ENCODE peak calls at places on chromosome 2, in five cellular contexts. Y is MM.1S, M is kidney epithelial cell, F is A549, E is AG04450. A is an unnamed sample.

GRCh38 chr2:234335676-234336228 is 161.1 kb downstream of the ARL4C start:
- DNase-seq in Y (no peak), M (no peak), F (no peak), E (no peak), A (peak)

GRCh38 chr2:168526641-168527040 is 70.6 kb downstream of the CERS6 start:
- DNase-seq in Y (no peak), M (no peak), F (no peak), E (no peak), A (no peak)

GRCh38 chr2:182754231-182754630 is 38.2 kb downstream of the DNAJC10 start:
- DNase-seq in Y (no peak), M (no peak), F (no peak), E (no peak), A (no peak)

GRCh38 chr2:11142330-11142729 is 12.9 kb upstream of the SLC66A3 start:
- DNase-seq in Y (no peak), M (no peak), F (no peak), E (no peak), A (no peak)

GRCh38 chr2:105398522-105399206 is at the start of gene FHL2:
- DNase-seq in Y (peak), M (no peak), F (peak), E (peak), A (no peak)

GRCh38 chr2:232367591-232368233 is 10.8 kb upstream of the ALPP start:
- DNase-seq in Y (no peak), M (no peak), F (no peak), E (no peak), A (no peak)

GRCh38 chr2:238256594-238257104 is 16.8 kb upstream of the HES6 start:
- DNase-seq in Y (peak), M (peak), F (peak), E (peak), A (peak)

GRCh38 chr2:168245074-168245825 is 2.1 kb downstream of the STK39 start:
- DNase-seq in Y (no peak), M (no peak), F (no peak), E (no peak), A (no peak)

GRCh38 chr2:84022810-84023431 is 436.2 kb downstream of the SUCLG1 start:
- DNase-seq in Y (peak), M (peak), F (peak), E (peak), A (peak)

GRCh38 chr2:98761267-98761781 is 30.4 kb upstream of the MGAT4A start:
- DNase-seq in Y (no peak), M (no peak), F (no peak), E (no peak), A (no peak)

GRCh38 chr2:16522031-16522818 is 143.4 kb downstream of the CYRIA start:
- DNase-seq in Y (no peak), M (no peak), F (no peak), E (no peak), A (no peak)

GRCh38 chr2:8137801-8138200 is 544.1 kb upstream of the ID2 start:
- DNase-seq in Y (no peak), M (no peak), F (no peak), E (no peak), A (no peak)

GRCh38 chr2:101409699-101410098 is 22.4 kb upstream of the CREG2 start:
- DNase-seq in Y (no peak), M (no peak), F (no peak), E (no peak), A (no peak)

GRCh38 chr2:119732451-119733164 is 27.1 kb upstream of the PTPN4 start:
- DNase-seq in Y (no peak), M (no peak), F (no peak), E (no peak), A (no peak)

GRCh38 chr2:171807831-171808393 is 86.1 kb downstream of the SLC25A12 start:
- DNase-seq in Y (no peak), M (no peak), F (no peak), E (no peak), A (no peak)

GRCh38 chr2:238507836-238508235 is 81.1 kb downstream of the ASB1 start:
- DNase-seq in Y (no peak), M (no peak), F (no peak), E (no peak), A (no peak)

GRCh38 chr2:70145168-70145538 is 45.7 kb downstream of the C2orf42 start:
- DNase-seq in Y (no peak), M (no peak), F (no peak), E (no peak), A (no peak)

GRCh38 chr2:96537066-96537733 is 648 bp downstream of the ARID5A start:
- DNase-seq in Y (peak), M (no peak), F (no peak), E (no peak), A (no peak)

DNA sequence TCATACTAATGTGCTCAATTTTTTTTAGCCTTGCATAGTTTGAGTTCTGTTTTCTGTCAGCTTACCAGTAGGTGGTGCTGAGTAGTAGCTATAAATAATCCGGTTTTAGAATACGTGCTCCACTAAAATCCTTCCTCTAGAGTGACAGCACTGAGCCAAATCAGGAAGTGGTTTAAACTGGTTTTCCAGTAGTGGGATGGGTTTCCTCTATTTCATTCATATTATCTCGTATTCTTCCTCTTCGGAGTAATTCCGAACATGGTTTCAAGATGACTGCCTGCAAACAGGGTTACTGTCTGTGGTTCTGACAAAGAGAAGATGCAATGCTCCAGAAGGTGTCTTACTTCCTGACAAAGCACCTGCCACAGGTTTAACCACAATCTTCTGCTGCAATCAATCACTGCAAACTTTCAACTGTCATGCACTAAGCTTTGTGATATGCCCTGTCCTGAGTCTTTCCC is 496.9 kb upstream of the VRK2 start:
- DNase-seq in Y (peak), M (no peak), F (peak), E (no peak), A (no peak)
- TF ChIP-seq CTCF in Y (peak), M (peak), F (peak), E (peak), A (peak)

DNA sequence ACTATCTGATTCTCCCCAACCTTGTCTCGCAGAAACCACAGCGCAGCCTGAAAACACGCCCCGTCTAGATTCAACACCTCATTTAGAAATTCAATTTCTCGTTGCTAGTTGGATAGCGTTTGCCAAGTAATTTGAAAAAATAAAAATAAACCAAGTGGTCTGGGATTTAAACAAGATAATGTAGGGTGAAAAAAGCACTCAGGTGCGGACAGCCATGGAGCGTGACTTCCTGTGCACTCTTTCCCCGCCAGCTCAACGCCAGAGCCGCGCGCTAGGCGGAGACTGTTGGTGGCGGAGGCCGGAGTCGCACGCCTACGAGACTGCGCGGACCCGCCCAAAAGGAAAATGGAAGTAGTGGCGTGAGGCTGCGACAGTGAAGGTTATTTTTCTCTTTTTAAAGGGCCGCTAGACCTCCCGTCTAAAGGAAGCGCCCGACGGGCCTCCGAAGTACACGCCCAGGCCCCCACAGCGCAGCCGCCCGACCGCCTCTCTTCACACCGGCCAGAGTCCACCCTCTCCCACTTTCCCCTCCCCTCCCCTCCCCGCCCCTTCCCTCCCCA is 584 bp upstream of the CCNT2 start:
- DNase-seq in Y (no peak), M (peak), F (no peak), E (no peak), A (peak)
- TF ChIP-seq CTCF in Y (peak), M (peak), F (no peak), E (peak), A (peak)

DNA sequence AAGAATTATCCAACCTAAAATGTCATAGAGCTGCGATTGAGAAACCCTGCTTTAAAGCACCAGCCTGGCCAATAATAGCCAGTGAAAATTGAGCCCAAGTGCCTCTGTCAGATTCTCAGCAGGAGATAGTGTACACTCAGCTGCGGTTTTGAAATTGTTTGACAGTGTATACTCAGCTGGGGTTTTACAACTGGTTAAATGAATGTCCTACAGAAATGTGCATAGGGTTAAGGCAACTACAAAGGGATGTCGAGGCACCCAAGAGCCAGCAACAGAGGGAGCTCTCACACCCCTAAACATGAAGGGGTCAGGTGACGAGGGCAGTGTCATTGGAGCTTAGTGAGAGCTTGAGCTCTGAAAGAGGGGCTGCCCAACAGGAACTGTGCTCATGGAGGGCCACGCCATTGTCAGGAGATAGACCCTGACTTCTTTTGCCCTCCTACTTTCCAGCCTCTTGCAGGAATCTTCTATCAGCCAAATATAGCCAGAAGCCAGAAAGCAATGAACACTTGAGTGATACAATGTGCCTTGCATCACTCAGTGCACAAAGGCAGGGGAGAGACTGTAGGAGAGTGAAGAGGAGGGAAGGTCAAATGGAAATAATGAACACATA is 15.1 kb downstream of the ACTG2 start:
- DNase-seq in Y (peak), M (no peak), F (no peak), E (no peak), A (no peak)
- TF ChIP-seq CTCF in Y (peak), M (no peak), F (no peak), E (peak), A (peak)

DNA sequence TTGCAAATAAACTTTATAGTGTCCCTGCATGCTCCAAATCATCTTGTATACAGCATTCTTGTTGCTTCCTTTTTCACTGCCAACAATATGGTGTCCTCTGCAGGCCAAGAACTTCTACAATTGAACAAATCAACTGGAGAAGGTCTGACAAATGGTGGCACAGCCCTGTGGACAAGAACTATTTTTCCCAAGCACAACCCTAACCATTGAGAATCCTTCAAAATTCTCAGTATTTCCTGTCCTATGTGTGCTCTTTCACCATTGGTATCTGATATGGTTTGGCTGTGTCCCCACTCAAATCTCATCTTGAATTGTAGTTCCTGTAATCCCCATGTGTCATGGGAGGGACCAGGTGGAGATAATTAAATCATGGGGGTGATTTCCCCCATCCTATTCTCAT is 865.1 kb upstream of the ACVR2A start:
- DNase-seq in Y (no peak), M (no peak), F (no peak), E (no peak), A (no peak)
- TF ChIP-seq CTCF in Y (no peak), M (no peak), F (no peak), E (no peak), A (no peak)